ENCODE peak calls at places on chromosomes 7 and 10, in seven cellular contexts. S is heart right ventricle, O is cardiac fibroblast, C is fibroblast of mammary gland, Y is GM12865, L is mucosa of descending colon, B is A549. X is an unnamed sample.
A peak's percentile ranks its signal among the peaks of the same experiment; 100 is the strongest.

GRCh38 chr7:151798851-151799428 is 78.0 kb downstream of the PRKAG2 start:
- DNase-seq in S (no peak), O (peak; percentile 10), C (peak; percentile 33), Y (no peak), L (no peak), B (no peak), X (no peak)

GRCh38 chr10:102553771-102554170 is 50.0 kb downstream of the SUFU start:
- DNase-seq in S (no peak), O (no peak), C (no peak), Y (no peak), L (no peak), B (no peak), X (no peak)

GRCh38 chr7:69598487-69599148 is 343 bp downstream of the AUTS2 start:
- DNase-seq in S (peak; percentile 33), O (peak; percentile 16), C (peak; percentile 23), Y (no peak), L (no peak), B (no peak), X (no peak)

GRCh38 chr10:122164028-122164601 is 107.0 kb upstream of the BTBD16 start:
- DNase-seq in S (no peak), O (no peak), C (no peak), Y (no peak), L (no peak), B (no peak), X (no peak)

GRCh38 chr10:104139221-104139620 is 17.2 kb downstream of the SFR1 start:
- DNase-seq in S (no peak), O (peak; percentile 30), C (peak; percentile 33), Y (peak; percentile 18), L (no peak), B (peak; percentile 36), X (no peak)

GRCh38 chr10:71893920-71894319 is 42.9 kb upstream of the PSAP start:
- DNase-seq in S (no peak), O (no peak), C (no peak), Y (no peak), L (no peak), B (no peak), X (no peak)

GRCh38 chr7:102024769-102025391 is 207.5 kb downstream of the CUX1 start:
- DNase-seq in S (peak; percentile 22), O (no peak), C (no peak), Y (no peak), L (peak; percentile 38), B (peak; percentile 41), X (no peak)

GRCh38 chr10:1203704-1204103 is 147.5 kb downstream of the WDR37 start:
- DNase-seq in S (no peak), O (no peak), C (no peak), Y (no peak), L (no peak), B (no peak), X (no peak)

GRCh38 chr7:23468721-23469149 is 1.6 kb downstream of the IGF2BP3 start:
- DNase-seq in S (no peak), O (peak; percentile 14), C (no peak), Y (no peak), L (no peak), B (no peak), X (peak; percentile 25)

GRCh38 chr7:116888895-116889294 is 26.5 kb downstream of the CAPZA2 start:
- DNase-seq in S (no peak), O (no peak), C (no peak), Y (no peak), L (no peak), B (no peak), X (no peak)

GRCh38 chr10:71150811-71151210 is 61.6 kb upstream of the UNC5B start:
- DNase-seq in S (no peak), O (no peak), C (no peak), Y (no peak), L (no peak), B (no peak), X (no peak)

GRCh38 chr10:133438711-133439273 is 14.4 kb upstream of the SPRN start:
- DNase-seq in S (no peak), O (peak; percentile 49), C (peak; percentile 28), Y (peak; percentile 55), L (no peak), B (peak; percentile 40), X (no peak)

GRCh38 chr10:121270906-121271305 is 327.3 kb downstream of the FGFR2 start:
- DNase-seq in S (no peak), O (no peak), C (no peak), Y (no peak), L (no peak), B (no peak), X (no peak)

GRCh38 chr10:112763916-112764520 is 186.0 kb upstream of the TCF7L2 start:
- DNase-seq in S (no peak), O (peak; percentile 65), C (no peak), Y (no peak), L (no peak), B (no peak), X (no peak)

GRCh38 chr7:158602041-158602440 is 14.4 kb upstream of the PTPRN2 start:
- DNase-seq in S (no peak), O (no peak), C (no peak), Y (no peak), L (no peak), B (no peak), X (no peak)

GRCh38 chr10:24448351-24449009 is 239.5 kb downstream of the KIAA1217 start:
- DNase-seq in S (no peak), O (peak; percentile 67), C (peak; percentile 78), Y (no peak), L (no peak), B (no peak), X (peak; percentile 64)

GRCh38 chr7:303884-304573 is 14.1 kb downstream of the FOXL3 start:
- DNase-seq in S (no peak), O (no peak), C (no peak), Y (no peak), L (no peak), B (no peak), X (no peak)

GRCh38 chr7:46257766-46258448 is 336.8 kb upstream of the IGFBP3 start:
- DNase-seq in S (no peak), O (peak; percentile 92), C (peak; percentile 90), Y (no peak), L (no peak), B (peak; percentile 72), X (peak; percentile 70)

GRCh38 chr7:116840256-116840655 is 22.1 kb upstream of the CAPZA2 start:
- DNase-seq in S (no peak), O (no peak), C (no peak), Y (no peak), L (no peak), B (no peak), X (no peak)

GRCh38 chr10:59181668-59182067 is 5.2 kb downstream of the PHYHIPL start:
- DNase-seq in S (peak; percentile 22), O (peak; percentile 80), C (peak; percentile 78), Y (peak; percentile 76), L (peak; percentile 39), B (peak; percentile 83), X (peak; percentile 24)

GRCh38 chr7:155269766-155270585 is 27.7 kb upstream of the INSIG1 start:
- DNase-seq in S (no peak), O (peak; percentile 92), C (peak; percentile 83), Y (no peak), L (no peak), B (peak; percentile 61), X (no peak)

GRCh38 chr7:157635148-157635500 is 298.3 kb downstream of the DNAJB6 start:
- DNase-seq in S (no peak), O (no peak), C (no peak), Y (no peak), L (no peak), B (no peak), X (no peak)

DNA sequence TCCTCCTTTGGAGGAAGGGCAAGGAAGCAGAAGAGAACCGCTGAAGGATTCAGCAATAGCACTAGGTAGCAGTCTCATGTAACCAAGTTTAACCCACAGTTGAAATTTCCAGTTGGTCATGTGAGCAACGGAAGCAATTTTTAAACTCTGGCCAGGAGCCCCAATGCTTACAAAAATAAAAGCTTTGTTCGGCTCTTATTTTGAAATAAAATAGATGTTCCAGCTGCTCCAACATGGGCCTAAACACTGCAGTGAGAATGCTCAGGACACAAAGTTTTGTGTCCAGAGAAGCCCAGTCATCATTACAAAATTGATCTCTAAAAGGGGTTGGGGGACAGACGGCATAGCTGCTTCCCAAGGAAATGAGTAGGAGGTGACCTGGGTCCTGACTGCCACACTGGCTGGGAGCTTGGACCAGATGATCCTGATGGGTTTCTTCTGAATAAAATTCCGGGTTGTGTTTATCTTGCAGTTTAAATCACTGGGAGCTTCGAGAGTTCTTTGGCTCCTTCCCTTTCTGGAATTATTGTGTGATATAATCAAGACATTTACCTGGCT is 452 bp upstream of the TMEM140 start:
- DNase-seq in S (peak; percentile 61), O (peak; percentile 65), C (peak; percentile 67), Y (no peak), L (peak; percentile 36), B (no peak), X (peak; percentile 59)
- H3K4me3 ChIP-seq in S (peak overlapping the region; percentile 69), O (peak overlapping the region; percentile 58), C (peak overlapping the region; percentile 44), Y (peak overlapping the region; percentile 87), L (no peak overlapping the region), B (peak overlapping the region; percentile 41), X (peak overlapping the region; percentile 55)

DNA sequence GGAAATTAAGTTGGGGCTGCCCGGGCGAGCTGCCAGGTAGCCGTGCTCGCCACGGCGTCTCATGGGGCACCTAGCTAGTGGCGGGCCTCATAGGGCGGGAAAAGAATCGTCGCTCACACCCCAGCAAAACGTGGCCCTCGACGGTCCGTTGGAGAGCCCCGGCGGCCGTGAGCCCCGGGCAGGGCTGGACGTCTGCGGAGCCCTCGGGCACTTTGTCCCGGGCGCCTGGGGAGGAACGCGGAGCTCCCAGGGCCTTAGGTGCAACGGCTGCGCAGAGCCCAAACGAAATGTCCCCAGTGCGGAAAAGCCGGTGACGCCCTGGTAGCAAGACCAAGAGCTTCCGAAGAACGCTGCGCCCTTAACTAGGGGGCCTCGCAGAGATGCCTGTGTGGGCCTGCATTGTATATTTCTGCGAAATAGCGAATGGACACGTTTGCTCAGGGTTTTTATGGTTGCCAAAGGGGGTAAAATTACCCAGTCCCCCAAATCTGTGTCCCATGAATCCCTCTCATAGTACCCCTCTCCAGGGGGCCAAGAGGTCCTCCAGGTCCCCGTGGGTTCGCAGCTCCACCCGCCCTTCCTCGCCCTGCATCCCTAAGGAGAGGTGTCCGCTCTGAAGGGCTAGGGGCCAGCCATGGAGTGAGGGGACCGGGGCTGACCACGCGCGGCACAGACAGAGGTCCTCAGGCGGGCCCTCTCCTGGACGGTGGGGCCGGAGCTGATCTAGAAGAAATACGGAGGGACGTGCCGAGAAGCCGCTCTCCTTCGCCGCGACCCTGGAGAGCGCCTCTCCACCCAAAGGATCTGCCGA is 1.0 kb upstream of the SFMBT2 start:
- DNase-seq in S (no peak), O (no peak), C (no peak), Y (no peak), L (no peak), B (no peak), X (peak; percentile 17)
- H3K4me3 ChIP-seq in S (peak overlapping the region; percentile 74), O (no peak overlapping the region), C (no peak overlapping the region), Y (peak overlapping the region; percentile 91), L (no peak overlapping the region), B (peak overlapping the region; percentile 76), X (no peak overlapping the region)

DNA sequence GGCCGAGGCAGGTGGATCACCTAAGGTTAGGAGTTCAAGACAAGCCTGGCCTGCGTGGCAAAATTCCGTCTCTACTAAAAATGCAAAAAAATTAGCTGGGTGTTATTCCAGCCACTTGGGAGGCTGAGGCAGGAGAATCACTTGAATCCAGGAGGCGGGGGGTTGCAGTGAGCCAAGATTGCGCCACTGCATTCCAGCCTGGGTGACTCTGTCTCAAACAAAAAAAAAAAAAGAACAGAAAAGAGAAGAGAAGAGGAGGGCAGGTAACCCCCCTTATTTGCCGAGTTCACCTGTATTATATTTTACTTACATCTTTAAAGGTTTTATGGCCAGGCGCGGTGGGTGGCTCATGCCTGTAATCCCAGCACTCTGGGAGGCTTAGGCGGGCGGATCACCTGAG is 91.7 kb downstream of the RNF216 start:
- DNase-seq in S (no peak), O (peak; percentile 69), C (peak; percentile 51), Y (no peak), L (no peak), B (no peak), X (no peak)
- H3K4me3 ChIP-seq in S (no peak overlapping the region), O (no peak overlapping the region), C (no peak overlapping the region), Y (no peak overlapping the region), L (no peak overlapping the region), B (no peak overlapping the region), X (no peak overlapping the region)

GRCh38 chr10:62008943-62009342 is 107.4 kb downstream of the ARID5B start:
- DNase-seq in S (no peak), O (no peak), C (no peak), Y (no peak), L (no peak), B (no peak), X (no peak)
- H3K4me3 ChIP-seq in S (no peak overlapping the region), O (no peak overlapping the region), C (no peak overlapping the region), Y (no peak overlapping the region), L (no peak overlapping the region), B (no peak overlapping the region), X (no peak overlapping the region)